ENCODE peak calls at places on chromosomes 16 and 17, in seven cellular contexts. Q is testis, A is ovary, C is A549, H is endothelial cell of umbilical vein, B is K562, P is heart left ventricle. N is an unnamed sample.

GRCh38 chr17:76270770-76271668 is 5.9 kb downstream of the UBALD2 start:
- DNase-seq in Q (no peak), A (no peak), C (no peak), H (no peak), B (no peak), P (no peak), N (no peak)

GRCh38 chr17:17141860-17142552 is 64.1 kb downstream of the PLD6 start:
- DNase-seq in Q (peak; percentile 70), A (peak; percentile 64), C (peak; percentile 63), H (peak; percentile 50), B (peak; percentile 82), P (no peak), N (no peak)

GRCh38 chr17:77615672-77616242 is 342.7 kb upstream of the TNRC6C start:
- DNase-seq in Q (no peak), A (no peak), C (peak; percentile 76), H (no peak), B (no peak), P (no peak), N (no peak)

GRCh38 chr16:89349947-89350633 is 132.6 kb downstream of the ZNF778 start:
- DNase-seq in Q (no peak), A (no peak), C (no peak), H (no peak), B (no peak), P (no peak), N (no peak)

GRCh38 chr17:80025140-80025539 is 10.5 kb downstream of the TBC1D16 start:
- DNase-seq in Q (no peak), A (no peak), C (no peak), H (no peak), B (no peak), P (no peak), N (no peak)

GRCh38 chr16:27374794-27375499 is 27.0 kb upstream of the IL21R start:
- DNase-seq in Q (peak; percentile 80), A (peak; percentile 40), C (peak; percentile 87), H (peak; percentile 83), B (peak; percentile 87), P (peak; percentile 77), N (peak; percentile 64)

GRCh38 chr17:47745037-47745380 is 12.0 kb downstream of the TBX21 start:
- DNase-seq in Q (no peak), A (no peak), C (no peak), H (no peak), B (peak; percentile 40), P (no peak), N (no peak)

GRCh38 chr16:1651509-1652342 is 26.4 kb upstream of the JPT2 start:
- DNase-seq in Q (no peak), A (no peak), C (no peak), H (no peak), B (no peak), P (no peak), N (no peak)

GRCh38 chr16:3863587-3863986 is 16.9 kb downstream of the CREBBP start:
- DNase-seq in Q (no peak), A (no peak), C (no peak), H (no peak), B (no peak), P (no peak), N (no peak)

GRCh38 chr16:52446076-52446475 is 100.9 kb downstream of the TOX3 start:
- DNase-seq in Q (no peak), A (no peak), C (no peak), H (no peak), B (no peak), P (no peak), N (no peak)

GRCh38 chr17:49290690-49291326 is 60.2 kb upstream of the PHOSPHO1 start:
- DNase-seq in Q (peak; percentile 61), A (no peak), C (peak; percentile 44), H (peak; percentile 65), B (peak; percentile 51), P (no peak), N (peak; percentile 30)

GRCh38 chr16:87702325-87702811 is 63.4 kb downstream of the KLHDC4 start:
- DNase-seq in Q (peak; percentile 61), A (no peak), C (no peak), H (peak; percentile 84), B (peak; percentile 60), P (no peak), N (no peak)

GRCh38 chr17:13601776-13602551 is at the start of gene HS3ST3A1:
- DNase-seq in Q (peak; percentile 80), A (peak; percentile 73), C (no peak), H (no peak), B (peak; percentile 89), P (peak; percentile 44), N (peak; percentile 76)

GRCh38 chr16:89322381-89323119 is 105.0 kb downstream of the ZNF778 start:
- DNase-seq in Q (no peak), A (peak; percentile 64), C (peak; percentile 60), H (peak; percentile 68), B (peak; percentile 39), P (peak; percentile 57), N (peak; percentile 69)

GRCh38 chr16:85290626-85291301 is 178.5 kb upstream of the CIBAR2 start:
- DNase-seq in Q (no peak), A (no peak), C (no peak), H (no peak), B (no peak), P (no peak), N (no peak)

GRCh38 chr17:12859520-12859919 is 70.2 kb downstream of the ARHGAP44 start:
- DNase-seq in Q (no peak), A (no peak), C (no peak), H (no peak), B (no peak), P (no peak), N (no peak)

GRCh38 chr17:48578616-48579560 is 738 bp upstream of the HOXB4 start:
- DNase-seq in Q (no peak), A (no peak), C (no peak), H (peak; percentile 77), B (peak; percentile 62), P (no peak), N (no peak)

GRCh38 chr16:85750021-85750826 is 672 bp downstream of the C16orf74 start:
- DNase-seq in Q (peak; percentile 22), A (peak; percentile 44), C (no peak), H (peak; percentile 33), B (peak; percentile 33), P (peak; percentile 52), N (no peak)

GRCh38 chr16:84941916-84942315 is 69.4 kb downstream of the ZDHHC7 start:
- DNase-seq in Q (no peak), A (no peak), C (no peak), H (no peak), B (no peak), P (no peak), N (peak; percentile 39)

GRCh38 chr16:11349599-11350276 is 4.5 kb downstream of the RMI2 start:
- DNase-seq in Q (peak; percentile 59), A (no peak), C (no peak), H (peak; percentile 31), B (no peak), P (peak; percentile 48), N (no peak)

GRCh38 chr16:56911771-56912541 is 20.0 kb upstream of the HERPUD1 start:
- DNase-seq in Q (peak; percentile 27), A (no peak), C (no peak), H (no peak), B (no peak), P (peak; percentile 52), N (peak; percentile 12)
- TF ChIP-seq POLR2A in Q (no peak), A (no peak), C (no peak), H (no peak), B (no peak), P (no peak), N (no peak)

DNA sequence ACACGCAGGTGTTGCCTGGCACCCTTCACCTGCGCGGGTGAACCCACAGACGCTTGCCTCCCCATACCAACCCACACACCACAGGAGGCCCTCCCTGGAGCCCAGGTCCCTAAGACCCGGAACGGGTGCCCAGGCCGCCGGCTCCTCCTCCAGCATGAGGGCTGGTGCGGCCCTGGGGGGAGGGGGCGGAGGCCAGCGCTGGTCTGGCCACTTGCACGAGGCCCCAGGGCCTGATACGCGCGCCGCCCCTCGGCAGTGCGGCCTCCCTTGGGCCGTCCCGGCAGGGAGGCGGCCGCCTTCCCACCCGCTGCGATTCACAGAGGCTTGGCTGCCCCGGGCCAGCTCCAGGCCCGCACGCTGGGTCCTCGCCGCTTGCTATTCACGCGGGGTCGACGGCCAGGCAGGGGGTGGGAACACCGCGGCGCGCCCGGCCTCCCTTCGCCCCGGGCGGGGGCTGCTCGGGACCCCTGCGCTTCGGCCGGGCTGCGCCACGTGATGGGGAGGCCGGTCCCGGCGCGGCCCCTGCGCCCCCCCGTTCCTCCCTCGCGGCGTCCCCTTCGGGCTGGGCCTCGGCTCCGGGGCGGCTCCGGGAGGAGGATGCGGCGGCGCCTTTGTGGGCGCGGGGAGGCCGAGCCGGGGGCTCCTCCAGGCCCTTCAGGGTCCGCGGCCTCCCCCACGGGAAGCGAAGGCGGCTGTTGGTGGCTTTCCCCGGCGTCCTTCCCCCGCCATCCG is 683 bp downstream of the FASN start:
- DNase-seq in Q (peak; percentile 47), A (peak; percentile 64), C (peak; percentile 66), H (peak; percentile 47), B (peak; percentile 75), P (no peak), N (peak; percentile 71)
- TF ChIP-seq POLR2A in Q (no peak), A (no peak), C (peak; percentile 39), H (peak; percentile 52), B (peak; percentile 1), P (no peak), N (peak; percentile 27)

GRCh38 chr17:19002191-19002590 is 2.4 kb downstream of the FAM83G start:
- DNase-seq in Q (no peak), A (no peak), C (no peak), H (no peak), B (no peak), P (no peak), N (no peak)

GRCh38 chr17:19000531-19001011 is 4.0 kb downstream of the FAM83G start:
- DNase-seq in Q (no peak), A (no peak), C (peak; percentile 40), H (no peak), B (peak; percentile 30), P (no peak), N (peak; percentile 56)

GRCh38 chr17:18997650-18998196 is 6.8 kb downstream of the FAM83G start:
- DNase-seq in Q (no peak), A (no peak), C (no peak), H (no peak), B (peak; percentile 39), P (no peak), N (no peak)

GRCh38 chr17:18999911-19000310 is 4.7 kb downstream of the FAM83G start:
- DNase-seq in Q (no peak), A (no peak), C (no peak), H (no peak), B (no peak), P (no peak), N (no peak)

GRCh38 chr17:18999394-18999793 is 5.2 kb downstream of the FAM83G start:
- DNase-seq in Q (no peak), A (no peak), C (no peak), H (no peak), B (no peak), P (no peak), N (no peak)
- TF ChIP-seq POLR2A in Q (no peak), A (no peak), C (no peak), H (no peak), B (no peak), P (no peak), N (no peak)

DNA sequence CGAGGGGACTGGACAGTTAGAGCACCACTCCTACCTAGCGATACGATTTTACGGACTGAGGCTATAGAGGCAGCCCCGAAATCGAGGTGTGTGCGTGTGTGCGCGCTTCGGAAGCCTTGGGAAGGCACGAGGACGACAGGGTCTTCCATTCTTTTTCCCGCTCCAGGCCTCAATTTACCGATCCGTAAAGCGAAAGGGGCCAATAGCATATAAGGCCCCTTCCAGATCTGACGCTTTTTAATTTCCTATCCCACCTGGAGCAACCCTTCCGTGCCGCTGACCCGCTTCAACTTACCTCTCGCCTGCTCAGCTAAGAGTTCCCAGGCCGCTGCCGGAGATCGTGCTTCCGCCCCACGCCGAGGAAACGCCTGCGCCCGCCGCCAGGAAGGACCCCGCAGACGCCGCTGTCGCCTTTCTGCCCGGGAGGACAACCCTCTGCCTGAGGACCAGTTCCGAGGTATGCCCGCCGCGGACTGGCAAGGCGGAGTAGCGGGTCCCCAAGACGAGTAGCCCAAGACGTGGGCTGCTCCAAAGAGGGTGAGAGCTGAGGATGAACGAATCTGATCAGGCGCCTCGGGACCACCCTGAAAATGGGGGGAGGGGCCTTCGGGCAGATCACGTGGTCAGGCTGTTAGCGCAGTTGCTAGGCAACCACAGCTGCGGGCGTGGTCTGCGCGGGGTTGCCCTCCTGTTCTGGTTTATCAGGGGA is at the start of gene EFTUD2:
- DNase-seq in Q (peak; percentile 94), A (peak; percentile 95), C (peak; percentile 96), H (peak; percentile 93), B (peak; percentile 92), P (peak; percentile 93), N (peak; percentile 95)
- TF ChIP-seq POLR2A in Q (no peak), A (peak; percentile 51), C (peak; percentile 85), H (peak; percentile 87), B (peak; percentile 92), P (peak; percentile 29), N (peak; percentile 85)

N was measured in H54.